ENCODE peak calls at places on chromosome 17, in seven cellular contexts. One of them, this sample, is unnamed.

GRCh38 chr17:62807812-62808575 is at the start of gene MARCHF10:
- DNase-seq in NCI-H1092: peak; percentile 53
- DNase-seq in substantia nigra: no peak
- DNase-seq in GM23338: peak; percentile 75
- DNase-seq in ELF-1: peak; percentile 63
- DNase-seq in EL: peak; percentile 23
- DNase-seq in amygdala: no peak
- DNase-seq in this sample: peak; percentile 77

GRCh38 chr17:61410555-61411089 is 11.0 kb downstream of the TBX2 start:
- DNase-seq in NCI-H1092: no peak
- DNase-seq in EL: peak; percentile 85
- DNase-seq in substantia nigra: peak; percentile 82
- DNase-seq in amygdala: peak; percentile 17
- DNase-seq in ELF-1: peak; percentile 90
- DNase-seq in GM23338: peak; percentile 91
- DNase-seq in this sample: peak; percentile 86

GRCh38 chr17:16269658-16270057 is 52.6 kb downstream of the PIGL start:
- DNase-seq in GM23338: no peak
- DNase-seq in substantia nigra: no peak
- DNase-seq in EL: peak; percentile 63
- DNase-seq in amygdala: no peak
- DNase-seq in ELF-1: no peak
- DNase-seq in NCI-H1092: no peak
- DNase-seq in this sample: no peak

GRCh38 chr17:59356543-59357218 is 25.2 kb downstream of the YPEL2 start:
- DNase-seq in substantia nigra: no peak
- DNase-seq in NCI-H1092: no peak
- DNase-seq in ELF-1: no peak
- DNase-seq in EL: no peak
- DNase-seq in amygdala: no peak
- DNase-seq in GM23338: no peak
- DNase-seq in this sample: no peak

GRCh38 chr17:38420518-38420917 is 7.7 kb upstream of the ARHGAP23 start:
- DNase-seq in amygdala: no peak
- DNase-seq in ELF-1: no peak
- DNase-seq in GM23338: no peak
- DNase-seq in EL: no peak
- DNase-seq in substantia nigra: no peak
- DNase-seq in NCI-H1092: no peak
- DNase-seq in this sample: no peak

GRCh38 chr17:61309857-61310256 is 89.8 kb upstream of the TBX2 start:
- DNase-seq in amygdala: no peak
- DNase-seq in GM23338: no peak
- DNase-seq in ELF-1: no peak
- DNase-seq in NCI-H1092: no peak
- DNase-seq in EL: peak; percentile 87
- DNase-seq in substantia nigra: no peak
- DNase-seq in this sample: no peak

GRCh38 chr17:2083613-2084128 is 28.8 kb downstream of the HIC1 start:
- DNase-seq in amygdala: no peak
- DNase-seq in NCI-H1092: no peak
- DNase-seq in ELF-1: no peak
- DNase-seq in EL: no peak
- DNase-seq in GM23338: no peak
- DNase-seq in substantia nigra: no peak
- DNase-seq in this sample: no peak

GRCh38 chr17:18257747-18258355 is 687 bp downstream of the FLII start:
- DNase-seq in GM23338: peak; percentile 75
- DNase-seq in NCI-H1092: no peak
- DNase-seq in amygdala: peak; percentile 43
- DNase-seq in ELF-1: peak; percentile 77
- DNase-seq in EL: peak; percentile 89
- DNase-seq in substantia nigra: peak; percentile 70
- DNase-seq in this sample: peak; percentile 69

GRCh38 chr17:82403662-82404660 is 14.2 kb upstream of the HEXD start:
- DNase-seq in ELF-1: no peak
- DNase-seq in GM23338: no peak
- DNase-seq in amygdala: no peak
- DNase-seq in NCI-H1092: no peak
- DNase-seq in substantia nigra: no peak
- DNase-seq in EL: no peak
- DNase-seq in this sample: no peak

GRCh38 chr17:36808181-36808661 is 129.1 kb upstream of the LHX1 start:
- DNase-seq in GM23338: peak; percentile 78
- DNase-seq in amygdala: no peak
- DNase-seq in ELF-1: peak; percentile 56
- DNase-seq in substantia nigra: no peak
- DNase-seq in NCI-H1092: no peak
- DNase-seq in EL: no peak
- DNase-seq in this sample: peak; percentile 67

GRCh38 chr17:50363217-50364060 is 9.5 kb downstream of the MRPL27 start:
- DNase-seq in substantia nigra: peak; percentile 70
- DNase-seq in GM23338: peak; percentile 97
- DNase-seq in NCI-H1092: no peak
- DNase-seq in amygdala: peak; percentile 77
- DNase-seq in EL: peak; percentile 41
- DNase-seq in ELF-1: peak; percentile 91
- DNase-seq in this sample: peak; percentile 82

GRCh38 chr17:47990962-47991731 is 20.2 kb downstream of the CDK5RAP3 start:
- DNase-seq in NCI-H1092: peak; percentile 29
- DNase-seq in GM23338: peak; percentile 75
- DNase-seq in substantia nigra: no peak
- DNase-seq in amygdala: no peak
- DNase-seq in EL: no peak
- DNase-seq in ELF-1: peak; percentile 77
- DNase-seq in this sample: no peak

GRCh38 chr17:5532581-5532980 is 46.2 kb downstream of the MIS12 start:
- DNase-seq in NCI-H1092: no peak
- DNase-seq in amygdala: no peak
- DNase-seq in substantia nigra: no peak
- DNase-seq in GM23338: no peak
- DNase-seq in EL: no peak
- DNase-seq in ELF-1: no peak
- DNase-seq in this sample: no peak

GRCh38 chr17:52828621-52829020 is 670.1 kb upstream of the CA10 start:
- DNase-seq in NCI-H1092: no peak
- DNase-seq in GM23338: peak; percentile 23
- DNase-seq in amygdala: no peak
- DNase-seq in EL: no peak
- DNase-seq in substantia nigra: no peak
- DNase-seq in ELF-1: no peak
- DNase-seq in this sample: no peak

GRCh38 chr17:4118095-4118743 is 24.6 kb downstream of the ZZEF1 start:
- DNase-seq in GM23338: no peak
- DNase-seq in ELF-1: no peak
- DNase-seq in NCI-H1092: no peak
- DNase-seq in amygdala: no peak
- DNase-seq in substantia nigra: no peak
- DNase-seq in EL: no peak
- DNase-seq in this sample: no peak

GRCh38 chr17:35890774-35891155 is 10.6 kb upstream of the CCL5 start:
- DNase-seq in amygdala: no peak
- DNase-seq in EL: no peak
- DNase-seq in substantia nigra: no peak
- DNase-seq in GM23338: peak; percentile 24
- DNase-seq in ELF-1: peak; percentile 17
- DNase-seq in NCI-H1092: peak; percentile 11
- DNase-seq in this sample: no peak

GRCh38 chr17:60249517-60249826 is 99.7 kb downstream of the CA4 start:
- DNase-seq in amygdala: no peak
- DNase-seq in EL: no peak
- DNase-seq in ELF-1: no peak
- DNase-seq in substantia nigra: no peak
- DNase-seq in NCI-H1092: no peak
- DNase-seq in GM23338: no peak
- DNase-seq in this sample: no peak

GRCh38 chr17:69936996-69937395 is 138.0 kb upstream of the KCNJ16 start:
- DNase-seq in ELF-1: no peak
- DNase-seq in substantia nigra: no peak
- DNase-seq in NCI-H1092: no peak
- DNase-seq in amygdala: no peak
- DNase-seq in GM23338: no peak
- DNase-seq in EL: no peak
- DNase-seq in this sample: no peak

GRCh38 chr17:978110-979093 is 1.2 kb downstream of the NXN start:
- DNase-seq in GM23338: no peak
- DNase-seq in ELF-1: peak; percentile 62
- DNase-seq in substantia nigra: no peak
- DNase-seq in EL: peak; percentile 67
- DNase-seq in NCI-H1092: no peak
- DNase-seq in amygdala: no peak
- DNase-seq in this sample: peak; percentile 48

GRCh38 chr17:18070861-18071340 is 16.8 kb upstream of the DRG2 start:
- DNase-seq in ELF-1: peak; percentile 50
- DNase-seq in NCI-H1092: no peak
- DNase-seq in EL: peak; percentile 48
- DNase-seq in GM23338: peak; percentile 19
- DNase-seq in substantia nigra: no peak
- DNase-seq in amygdala: no peak
- DNase-seq in this sample: no peak

GRCh38 chr17:48597775-48598631 is 4.4 kb upstream of the HOXB5 start:
- DNase-seq in EL: no peak
- DNase-seq in GM23338: peak; percentile 65
- DNase-seq in amygdala: no peak
- DNase-seq in NCI-H1092: peak; percentile 76
- DNase-seq in substantia nigra: no peak
- DNase-seq in ELF-1: peak; percentile 67
- DNase-seq in this sample: no peak

GRCh38 chr17:34568953-34569352 is 10.4 kb upstream of the TMEM132E start:
- DNase-seq in NCI-H1092: no peak
- DNase-seq in ELF-1: no peak
- DNase-seq in amygdala: no peak
- DNase-seq in substantia nigra: no peak
- DNase-seq in EL: no peak
- DNase-seq in GM23338: no peak
- DNase-seq in this sample: no peak

GRCh38 chr17:7046127-7046724 is 2.3 kb upstream of the SLC16A11 start:
- DNase-seq in EL: no peak
- DNase-seq in amygdala: no peak
- DNase-seq in substantia nigra: no peak
- DNase-seq in ELF-1: peak; percentile 86
- DNase-seq in GM23338: peak; percentile 72
- DNase-seq in NCI-H1092: no peak
- DNase-seq in this sample: peak; percentile 65

GRCh38 chr17:6591599-6592158 is 35.3 kb upstream of the PITPNM3 start:
- DNase-seq in ELF-1: no peak
- DNase-seq in NCI-H1092: no peak
- DNase-seq in GM23338: no peak
- DNase-seq in amygdala: no peak
- DNase-seq in substantia nigra: no peak
- DNase-seq in EL: peak; percentile 91
- DNase-seq in this sample: no peak

GRCh38 chr17:83065660-83066542 is 13.5 kb upstream of the METRNL start:
- DNase-seq in EL: no peak
- DNase-seq in GM23338: no peak
- DNase-seq in ELF-1: no peak
- DNase-seq in NCI-H1092: no peak
- DNase-seq in substantia nigra: no peak
- DNase-seq in amygdala: no peak
- DNase-seq in this sample: no peak

GRCh38 chr17:27456681-27457404 is 595 bp downstream of the KSR1 start:
- DNase-seq in NCI-H1092: no peak
- DNase-seq in GM23338: peak; percentile 38
- DNase-seq in amygdala: no peak
- DNase-seq in substantia nigra: peak; percentile 43
- DNase-seq in EL: no peak
- DNase-seq in ELF-1: peak; percentile 70
- DNase-seq in this sample: peak; percentile 50

GRCh38 chr17:45889579-45889978 is 4.8 kb upstream of the MAPT start:
- DNase-seq in substantia nigra: no peak
- DNase-seq in EL: no peak
- DNase-seq in GM23338: peak; percentile 55
- DNase-seq in amygdala: no peak
- DNase-seq in ELF-1: no peak
- DNase-seq in NCI-H1092: no peak
- DNase-seq in this sample: peak; percentile 34

GRCh38 chr17:67018429-67019125 is 25.8 kb upstream of the CACNG1 start:
- DNase-seq in ELF-1: no peak
- DNase-seq in amygdala: no peak
- DNase-seq in NCI-H1092: no peak
- DNase-seq in GM23338: no peak
- DNase-seq in EL: no peak
- DNase-seq in substantia nigra: no peak
- DNase-seq in this sample: no peak

GRCh38 chr17:50697076-50697475 is 10.6 kb downstream of the ANKRD40 start:
- DNase-seq in EL: no peak
- DNase-seq in NCI-H1092: no peak
- DNase-seq in ELF-1: no peak
- DNase-seq in GM23338: no peak
- DNase-seq in amygdala: no peak
- DNase-seq in substantia nigra: no peak
- DNase-seq in this sample: no peak

GRCh38 chr17:35666967-35667552 is 64.4 kb upstream of the RASL10B start:
- DNase-seq in EL: peak; percentile 2
- DNase-seq in ELF-1: no peak
- DNase-seq in GM23338: no peak
- DNase-seq in NCI-H1092: no peak
- DNase-seq in substantia nigra: no peak
- DNase-seq in amygdala: no peak
- DNase-seq in this sample: no peak

GRCh38 chr17:8382052-8382879 is 727 bp downstream of the RPL26 start:
- DNase-seq in GM23338: no peak
- DNase-seq in amygdala: no peak
- DNase-seq in ELF-1: no peak
- DNase-seq in NCI-H1092: no peak
- DNase-seq in substantia nigra: no peak
- DNase-seq in EL: no peak
- DNase-seq in this sample: no peak

GRCh38 chr17:32482568-32483320 is 4.0 kb upstream of the CDK5R1 start:
- DNase-seq in EL: no peak
- DNase-seq in substantia nigra: no peak
- DNase-seq in amygdala: no peak
- DNase-seq in ELF-1: no peak
- DNase-seq in NCI-H1092: no peak
- DNase-seq in GM23338: no peak
- DNase-seq in this sample: no peak

GRCh38 chr17:7720125-7720524 is 2.6 kb downstream of the DNAH2 start:
- DNase-seq in NCI-H1092: no peak
- DNase-seq in amygdala: no peak
- DNase-seq in ELF-1: no peak
- DNase-seq in substantia nigra: no peak
- DNase-seq in EL: no peak
- DNase-seq in GM23338: peak; percentile 28
- DNase-seq in this sample: no peak

GRCh38 chr17:8606415-8606814 is 24.1 kb downstream of the MYH10 start:
- DNase-seq in substantia nigra: no peak
- DNase-seq in amygdala: no peak
- DNase-seq in ELF-1: no peak
- DNase-seq in GM23338: no peak
- DNase-seq in NCI-H1092: peak; percentile 57
- DNase-seq in EL: no peak
- DNase-seq in this sample: no peak

GRCh38 chr17:40484285-40484972 is 17.0 kb downstream of the TNS4 start:
- DNase-seq in EL: no peak
- DNase-seq in NCI-H1092: no peak
- DNase-seq in ELF-1: no peak
- DNase-seq in GM23338: no peak
- DNase-seq in substantia nigra: no peak
- DNase-seq in amygdala: no peak
- DNase-seq in this sample: no peak

GRCh38 chr17:42428141-42428944 is 5.3 kb upstream of the CAVIN1 start:
- DNase-seq in ELF-1: peak; percentile 71
- DNase-seq in amygdala: peak; percentile 13
- DNase-seq in NCI-H1092: peak; percentile 40
- DNase-seq in EL: peak; percentile 99
- DNase-seq in GM23338: peak; percentile 94
- DNase-seq in substantia nigra: peak; percentile 33
- DNase-seq in this sample: peak; percentile 59

GRCh38 chr17:42833771-42834422 is 700 bp downstream of the PSME3 start:
- DNase-seq in GM23338: no peak
- DNase-seq in NCI-H1092: no peak
- DNase-seq in substantia nigra: no peak
- DNase-seq in EL: no peak
- DNase-seq in amygdala: no peak
- DNase-seq in ELF-1: no peak
- DNase-seq in this sample: no peak

GRCh38 chr17:64024781-64025731 is 4.6 kb upstream of the ICAM2 start:
- DNase-seq in substantia nigra: no peak
- DNase-seq in NCI-H1092: no peak
- DNase-seq in ELF-1: no peak
- DNase-seq in amygdala: no peak
- DNase-seq in GM23338: no peak
- DNase-seq in EL: peak; percentile 48
- DNase-seq in this sample: no peak

This sample was measured in WTC11.